ENCODE peak calls at places on chromosome 1, in ten cellular contexts. One of them, this sample, is unnamed.

GRCh38 chr1:199113265-199113869 is 474.5 kb downstream of the PTPRC start:
- DNase-seq in cardiac muscle cell: peak; percentile 50
- DNase-seq in mesendoderm: peak; percentile 71
- DNase-seq in prostate gland: no peak
- DNase-seq in CD8-positive, alpha-beta T cell: peak; percentile 50
- DNase-seq in heart left ventricle: peak; percentile 21
- DNase-seq in small intestine: peak; percentile 6
- DNase-seq in right cardiac atrium: peak; percentile 65
- DNase-seq in A549: peak; percentile 66
- DNase-seq in fibroblast of lung: peak; percentile 86
- DNase-seq in this sample: peak; percentile 61

GRCh38 chr1:171985639-171986038 is 144.3 kb downstream of the DNM3 start:
- DNase-seq in cardiac muscle cell: peak; percentile 38
- DNase-seq in mesendoderm: peak; percentile 60
- DNase-seq in prostate gland: no peak
- DNase-seq in CD8-positive, alpha-beta T cell: no peak
- DNase-seq in heart left ventricle: peak; percentile 8
- DNase-seq in small intestine: peak; percentile 12
- DNase-seq in right cardiac atrium: no peak
- DNase-seq in A549: peak; percentile 45
- DNase-seq in fibroblast of lung: no peak
- DNase-seq in this sample: no peak

GRCh38 chr1:229059671-229060079 is 211.2 kb upstream of the RAB4A start:
- DNase-seq in cardiac muscle cell: no peak
- DNase-seq in mesendoderm: no peak
- DNase-seq in prostate gland: no peak
- DNase-seq in CD8-positive, alpha-beta T cell: no peak
- DNase-seq in heart left ventricle: peak; percentile 59
- DNase-seq in small intestine: peak; percentile 19
- DNase-seq in right cardiac atrium: peak; percentile 90
- DNase-seq in A549: no peak
- DNase-seq in fibroblast of lung: peak; percentile 76
- DNase-seq in this sample: no peak

GRCh38 chr1:72439036-72439435 is 156.7 kb upstream of the NEGR1 start:
- DNase-seq in cardiac muscle cell: no peak
- DNase-seq in mesendoderm: no peak
- DNase-seq in prostate gland: no peak
- DNase-seq in CD8-positive, alpha-beta T cell: no peak
- DNase-seq in heart left ventricle: no peak
- DNase-seq in small intestine: no peak
- DNase-seq in right cardiac atrium: no peak
- DNase-seq in A549: no peak
- DNase-seq in fibroblast of lung: no peak
- DNase-seq in this sample: no peak

GRCh38 chr1:75203415-75204277 is 69.5 kb downstream of the LHX8 start:
- DNase-seq in cardiac muscle cell: peak; percentile 60
- DNase-seq in mesendoderm: peak; percentile 72
- DNase-seq in prostate gland: no peak
- DNase-seq in CD8-positive, alpha-beta T cell: no peak
- DNase-seq in heart left ventricle: no peak
- DNase-seq in small intestine: peak; percentile 7
- DNase-seq in right cardiac atrium: no peak
- DNase-seq in A549: peak; percentile 61
- DNase-seq in fibroblast of lung: peak; percentile 50
- DNase-seq in this sample: peak; percentile 32

GRCh38 chr1:45344491-45344890 is 4.3 kb upstream of the MUTYH start:
- DNase-seq in cardiac muscle cell: no peak
- DNase-seq in mesendoderm: no peak
- DNase-seq in prostate gland: no peak
- DNase-seq in CD8-positive, alpha-beta T cell: no peak
- DNase-seq in heart left ventricle: no peak
- DNase-seq in small intestine: no peak
- DNase-seq in right cardiac atrium: no peak
- DNase-seq in A549: no peak
- DNase-seq in fibroblast of lung: no peak
- DNase-seq in this sample: no peak

GRCh38 chr1:107767156-107767582 is 197.8 kb downstream of the VAV3 start:
- DNase-seq in cardiac muscle cell: no peak
- DNase-seq in mesendoderm: peak; percentile 12
- DNase-seq in prostate gland: no peak
- DNase-seq in CD8-positive, alpha-beta T cell: no peak
- DNase-seq in heart left ventricle: no peak
- DNase-seq in small intestine: peak; percentile 75
- DNase-seq in right cardiac atrium: no peak
- DNase-seq in A549: no peak
- DNase-seq in fibroblast of lung: no peak
- DNase-seq in this sample: no peak

GRCh38 chr1:19768321-19769210 is 31.1 kb downstream of the TMCO4 start:
- DNase-seq in cardiac muscle cell: peak; percentile 49
- DNase-seq in mesendoderm: peak; percentile 64
- DNase-seq in prostate gland: no peak
- DNase-seq in CD8-positive, alpha-beta T cell: no peak
- DNase-seq in heart left ventricle: no peak
- DNase-seq in small intestine: no peak
- DNase-seq in right cardiac atrium: no peak
- DNase-seq in A549: no peak
- DNase-seq in fibroblast of lung: no peak
- DNase-seq in this sample: no peak

GRCh38 chr1:110089561-110090275 is 19.2 kb upstream of the ALX3 start:
- DNase-seq in cardiac muscle cell: peak; percentile 27
- DNase-seq in mesendoderm: peak; percentile 52
- DNase-seq in prostate gland: no peak
- DNase-seq in CD8-positive, alpha-beta T cell: no peak
- DNase-seq in heart left ventricle: no peak
- DNase-seq in small intestine: no peak
- DNase-seq in right cardiac atrium: no peak
- DNase-seq in A549: no peak
- DNase-seq in fibroblast of lung: no peak
- DNase-seq in this sample: no peak

GRCh38 chr1:83546863-83547262 is 452.1 kb downstream of the TTLL7 start:
- DNase-seq in cardiac muscle cell: no peak
- DNase-seq in mesendoderm: no peak
- DNase-seq in prostate gland: no peak
- DNase-seq in CD8-positive, alpha-beta T cell: no peak
- DNase-seq in heart left ventricle: no peak
- DNase-seq in small intestine: no peak
- DNase-seq in right cardiac atrium: no peak
- DNase-seq in A549: no peak
- DNase-seq in fibroblast of lung: peak; percentile 83
- DNase-seq in this sample: no peak

GRCh38 chr1:201327687-201328240 is 44.5 kb downstream of the PKP1 start:
- DNase-seq in cardiac muscle cell: no peak
- DNase-seq in mesendoderm: no peak
- DNase-seq in prostate gland: no peak
- DNase-seq in CD8-positive, alpha-beta T cell: no peak
- DNase-seq in heart left ventricle: no peak
- DNase-seq in small intestine: no peak
- DNase-seq in right cardiac atrium: no peak
- DNase-seq in A549: no peak
- DNase-seq in fibroblast of lung: no peak
- DNase-seq in this sample: no peak

GRCh38 chr1:65881070-65881594 is 88.4 kb downstream of the PDE4B start:
- DNase-seq in cardiac muscle cell: no peak
- DNase-seq in mesendoderm: peak; percentile 9
- DNase-seq in prostate gland: no peak
- DNase-seq in CD8-positive, alpha-beta T cell: no peak
- DNase-seq in heart left ventricle: no peak
- DNase-seq in small intestine: no peak
- DNase-seq in right cardiac atrium: no peak
- DNase-seq in A549: no peak
- DNase-seq in fibroblast of lung: no peak
- DNase-seq in this sample: no peak

GRCh38 chr1:66537718-66538117 is 3.8 kb downstream of the SGIP1 start:
- DNase-seq in cardiac muscle cell: no peak
- DNase-seq in mesendoderm: no peak
- DNase-seq in prostate gland: no peak
- DNase-seq in CD8-positive, alpha-beta T cell: no peak
- DNase-seq in heart left ventricle: no peak
- DNase-seq in small intestine: no peak
- DNase-seq in right cardiac atrium: no peak
- DNase-seq in A549: no peak
- DNase-seq in fibroblast of lung: no peak
- DNase-seq in this sample: no peak

DNA sequence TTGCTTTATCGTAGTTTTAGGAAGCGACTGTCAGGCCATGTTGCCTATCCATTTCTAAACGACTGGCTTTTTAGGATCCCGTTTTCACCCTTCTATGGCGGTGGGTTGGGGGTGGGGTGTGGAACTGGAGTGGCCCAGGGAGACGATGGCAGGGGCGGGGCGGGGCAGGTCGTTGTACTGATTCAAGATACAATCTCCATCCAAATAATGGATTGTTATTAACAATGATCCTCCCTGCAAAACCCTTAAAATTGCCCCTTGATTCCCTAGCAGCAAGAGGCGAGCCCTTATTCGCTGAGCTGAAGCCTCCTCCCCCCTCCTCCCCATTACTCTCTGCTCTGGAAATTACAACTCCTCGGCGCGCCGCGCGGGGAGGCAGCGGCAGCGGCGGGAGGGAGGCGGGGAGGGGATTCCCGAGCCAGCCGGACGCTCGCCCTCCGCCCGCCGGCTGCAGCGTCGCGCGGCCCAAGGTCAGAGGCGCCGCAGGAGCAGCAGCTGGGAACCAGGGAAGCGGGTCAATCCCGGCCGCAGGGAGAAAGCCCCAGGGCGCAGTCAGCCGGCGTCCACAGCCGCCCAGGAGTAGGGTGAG is at the start of gene TRIM67:
- DNase-seq in cardiac muscle cell: peak; percentile 77
- DNase-seq in mesendoderm: peak; percentile 60
- DNase-seq in prostate gland: no peak
- DNase-seq in CD8-positive, alpha-beta T cell: no peak
- DNase-seq in heart left ventricle: peak; percentile 23
- DNase-seq in small intestine: no peak
- DNase-seq in right cardiac atrium: peak; percentile 40
- DNase-seq in A549: peak; percentile 29
- DNase-seq in fibroblast of lung: peak; percentile 7
- DNase-seq in this sample: no peak
- H3K4me1 ChIP-seq in cardiac muscle cell: no peaks in the 10 kb centered on the region
- H3K4me1 ChIP-seq in mesendoderm: no peaks in the 10 kb centered on the region
- H3K4me1 ChIP-seq in prostate gland: peaks cover 3% of the 10 kb centered on the region
- H3K4me1 ChIP-seq in CD8-positive, alpha-beta T cell: no peaks in the 10 kb centered on the region
- H3K4me1 ChIP-seq in heart left ventricle: peaks cover 15% of the 10 kb centered on the region
- H3K4me1 ChIP-seq in small intestine: peaks cover 4% of the 10 kb centered on the region
- H3K4me1 ChIP-seq in right cardiac atrium: peaks cover 4% of the 10 kb centered on the region
- H3K4me1 ChIP-seq in A549: peaks cover 24% of the 10 kb centered on the region
- H3K4me1 ChIP-seq in fibroblast of lung: peaks cover 4% of the 10 kb centered on the region
- H3K4me1 ChIP-seq in this sample: peaks cover 6% of the 10 kb centered on the region

GRCh38 chr1:1877852-1878436 is 12.9 kb downstream of the GNB1 start:
- DNase-seq in cardiac muscle cell: no peak
- DNase-seq in mesendoderm: no peak
- DNase-seq in prostate gland: no peak
- DNase-seq in CD8-positive, alpha-beta T cell: no peak
- DNase-seq in heart left ventricle: no peak
- DNase-seq in small intestine: no peak
- DNase-seq in right cardiac atrium: no peak
- DNase-seq in A549: no peak
- DNase-seq in fibroblast of lung: no peak
- DNase-seq in this sample: no peak
- H3K4me1 ChIP-seq in cardiac muscle cell: peaks cover 22% of the 10 kb centered on the region
- H3K4me1 ChIP-seq in mesendoderm: peaks cover 6% of the 10 kb centered on the region
- H3K4me1 ChIP-seq in prostate gland: no peaks in the 10 kb centered on the region
- H3K4me1 ChIP-seq in CD8-positive, alpha-beta T cell: peaks cover 70% of the 10 kb centered on the region
- H3K4me1 ChIP-seq in heart left ventricle: peaks cover 35% of the 10 kb centered on the region
- H3K4me1 ChIP-seq in small intestine: peaks cover 6% of the 10 kb centered on the region
- H3K4me1 ChIP-seq in right cardiac atrium: peaks cover 40% of the 10 kb centered on the region
- H3K4me1 ChIP-seq in A549: peaks cover 8% of the 10 kb centered on the region
- H3K4me1 ChIP-seq in fibroblast of lung: peaks cover 6% of the 10 kb centered on the region
- H3K4me1 ChIP-seq in this sample: peaks cover 15% of the 10 kb centered on the region

DNA sequence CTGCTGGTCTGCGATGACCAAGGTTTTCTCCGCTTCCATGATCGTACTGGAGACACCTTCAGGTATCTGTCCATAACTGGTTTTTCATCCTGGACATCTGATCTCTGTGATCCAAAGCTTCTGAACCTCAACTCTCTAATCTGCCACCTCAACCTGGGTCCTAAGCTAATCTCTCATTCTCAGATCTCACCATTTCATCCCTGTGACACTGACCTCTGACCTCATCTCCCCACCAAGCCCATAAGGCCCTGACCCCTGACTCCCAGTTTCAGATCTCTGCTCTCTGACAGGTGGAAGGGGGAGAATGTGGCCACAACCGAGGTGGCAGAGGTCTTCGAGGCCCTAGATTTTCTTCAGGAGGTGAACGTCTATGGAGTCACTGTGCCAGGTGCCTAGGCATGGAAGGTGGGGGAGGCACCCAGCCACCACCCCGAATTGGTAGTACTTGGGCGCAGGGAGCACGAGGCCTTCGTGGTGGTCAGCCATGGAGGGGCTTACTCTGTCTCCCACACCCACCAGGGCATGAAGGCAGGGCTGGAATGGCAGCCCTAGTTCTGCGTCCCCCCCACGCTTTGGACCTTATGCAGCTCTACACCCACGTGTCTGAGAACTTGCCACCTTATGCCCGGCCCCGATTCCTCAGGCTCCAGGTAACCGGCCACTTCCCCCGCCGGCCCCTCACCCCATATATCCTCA is 3.8 kb downstream of the SLC27A3 start:
- DNase-seq in cardiac muscle cell: no peak
- DNase-seq in mesendoderm: no peak
- DNase-seq in prostate gland: no peak
- DNase-seq in CD8-positive, alpha-beta T cell: no peak
- DNase-seq in heart left ventricle: no peak
- DNase-seq in small intestine: no peak
- DNase-seq in right cardiac atrium: no peak
- DNase-seq in A549: no peak
- DNase-seq in fibroblast of lung: no peak
- DNase-seq in this sample: no peak
- H3K4me1 ChIP-seq in cardiac muscle cell: peaks cover 3% of the 10 kb centered on the region
- H3K4me1 ChIP-seq in mesendoderm: peaks cover 6% of the 10 kb centered on the region
- H3K4me1 ChIP-seq in prostate gland: peaks cover 7% of the 10 kb centered on the region
- H3K4me1 ChIP-seq in CD8-positive, alpha-beta T cell: peaks cover 33% of the 10 kb centered on the region
- H3K4me1 ChIP-seq in heart left ventricle: peaks cover 14% of the 10 kb centered on the region
- H3K4me1 ChIP-seq in small intestine: peaks cover 13% of the 10 kb centered on the region
- H3K4me1 ChIP-seq in right cardiac atrium: peaks cover 16% of the 10 kb centered on the region
- H3K4me1 ChIP-seq in A549: peaks cover 8% of the 10 kb centered on the region
- H3K4me1 ChIP-seq in fibroblast of lung: peaks cover 11% of the 10 kb centered on the region
- H3K4me1 ChIP-seq in this sample: peaks cover 19% of the 10 kb centered on the region

DNA sequence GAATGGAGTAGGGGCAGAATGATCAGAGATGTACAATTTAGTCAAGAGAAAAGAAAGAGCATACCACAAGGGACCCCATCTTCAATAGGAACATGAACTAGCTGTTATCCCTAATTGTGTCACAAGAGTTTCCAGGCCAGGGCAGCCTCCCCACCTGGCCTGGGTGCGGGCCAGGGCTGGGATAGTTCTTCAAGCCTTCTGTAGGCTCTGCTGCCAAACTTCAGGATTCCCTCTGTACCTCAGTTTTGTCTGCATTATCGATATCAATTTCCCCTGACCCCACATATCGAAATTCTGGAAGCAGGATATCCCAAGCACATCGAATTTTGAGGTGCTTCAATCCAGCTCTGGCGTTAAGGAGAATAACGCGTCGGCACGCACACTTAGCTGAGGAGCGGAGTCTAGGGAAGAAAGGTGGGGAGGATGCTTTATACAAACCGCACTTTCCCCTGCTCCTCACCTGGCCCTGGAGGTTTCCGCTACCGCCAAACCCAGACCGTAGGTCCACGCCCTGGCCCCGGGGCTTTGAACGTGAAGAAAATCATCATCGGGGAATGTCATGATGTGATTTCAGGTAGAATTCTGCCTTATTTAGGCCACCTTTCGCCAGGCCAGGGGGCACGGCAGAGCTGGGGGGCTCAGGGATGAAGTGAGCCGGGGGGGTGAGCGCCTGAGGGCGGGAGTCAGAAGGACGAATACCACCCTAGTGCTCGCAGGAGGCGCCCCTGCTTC is 7.4 kb downstream of the HLX start:
- DNase-seq in cardiac muscle cell: no peak
- DNase-seq in mesendoderm: no peak
- DNase-seq in prostate gland: no peak
- DNase-seq in CD8-positive, alpha-beta T cell: no peak
- DNase-seq in heart left ventricle: no peak
- DNase-seq in small intestine: no peak
- DNase-seq in right cardiac atrium: peak; percentile 42
- DNase-seq in A549: no peak
- DNase-seq in fibroblast of lung: no peak
- DNase-seq in this sample: no peak
- H3K4me1 ChIP-seq in cardiac muscle cell: peaks cover 6% of the 10 kb centered on the region
- H3K4me1 ChIP-seq in mesendoderm: peaks cover 7% of the 10 kb centered on the region
- H3K4me1 ChIP-seq in prostate gland: no peaks in the 10 kb centered on the region
- H3K4me1 ChIP-seq in CD8-positive, alpha-beta T cell: no peaks in the 10 kb centered on the region
- H3K4me1 ChIP-seq in heart left ventricle: peaks cover 8% of the 10 kb centered on the region
- H3K4me1 ChIP-seq in small intestine: no peaks in the 10 kb centered on the region
- H3K4me1 ChIP-seq in right cardiac atrium: no peaks in the 10 kb centered on the region
- H3K4me1 ChIP-seq in A549: peaks cover 9% of the 10 kb centered on the region
- H3K4me1 ChIP-seq in fibroblast of lung: peaks cover 8% of the 10 kb centered on the region
- H3K4me1 ChIP-seq in this sample: peaks cover 5% of the 10 kb centered on the region

This sample was measured in NT2/D1.